ENCODE peak calls at places on chromosomes 16 and 17, in four cellular contexts. I is mammary epithelial cell, S is astrocyte, B is lower leg skin. V is an unnamed sample.

GRCh38 chr16:75703341-75703740 is 2.1 kb upstream of the DUXB start:
- DNase-seq in I (peak), S (peak), B (no peak), V (no peak)

GRCh38 chr16:51762081-51762995 is 611.3 kb upstream of the SALL1 start:
- DNase-seq in I (peak), S (peak), B (peak), V (peak)

GRCh38 chr17:7634384-7634783 is 4.4 kb downstream of the SHBG start:
- DNase-seq in I (no peak), S (no peak), B (no peak), V (peak)

GRCh38 chr17:8430966-8431365 is 4.7 kb upstream of the NDEL1 start:
- DNase-seq in I (peak), S (peak), B (peak), V (peak)

GRCh38 chr17:66353937-66354401 is 51.6 kb downstream of the PRKCA start:
- DNase-seq in I (no peak), S (peak), B (no peak), V (peak)

GRCh38 chr17:38451030-38451839 is 23.0 kb downstream of the ARHGAP23 start:
- DNase-seq in I (no peak), S (peak), B (no peak), V (peak)

GRCh38 chr16:63612462-63613227 is 1509.2 kb downstream of the CDH11 start:
- DNase-seq in I (no peak), S (no peak), B (no peak), V (peak)

GRCh38 chr17:2275722-2276121 is 27.9 kb downstream of the SMG6 start:
- DNase-seq in I (no peak), S (no peak), B (no peak), V (no peak)

GRCh38 chr16:55662641-55663040 is 6.9 kb downstream of the SLC6A2 start:
- DNase-seq in I (no peak), S (no peak), B (no peak), V (no peak)

GRCh38 chr17:527247-527646 is 174.6 kb upstream of the RPH3AL start:
- DNase-seq in I (no peak), S (no peak), B (no peak), V (no peak)

GRCh38 chr17:50096092-50096491 is 941 bp downstream of the PDK2 start:
- DNase-seq in I (peak), S (no peak), B (no peak), V (no peak)

GRCh38 chr17:30952645-30953393 is 18.0 kb upstream of the RNF135 start:
- DNase-seq in I (no peak), S (no peak), B (no peak), V (no peak)

GRCh38 chr17:2398655-2399571 is 1.9 kb downstream of the MNT start:
- DNase-seq in I (peak), S (peak), B (no peak), V (peak)

GRCh38 chr17:81549826-81550225 is 2.3 kb downstream of the FAAP100 start:
- DNase-seq in I (no peak), S (no peak), B (no peak), V (no peak)

GRCh38 chr16:17194190-17194780 is 276.5 kb downstream of the XYLT1 start:
- DNase-seq in I (no peak), S (peak), B (peak), V (peak)

GRCh38 chr17:46948544-46948943 is 25.6 kb downstream of the GOSR2 start:
- DNase-seq in I (no peak), S (no peak), B (no peak), V (no peak)

GRCh38 chr17:83196088-83196765 is 116.8 kb downstream of the METRNL start:
- DNase-seq in I (no peak), S (peak), B (no peak), V (peak)

GRCh38 chr17:75271233-75271954 is 363 bp upstream of the MIF4GD start:
- DNase-seq in I (peak), S (peak), B (peak), V (peak)

GRCh38 chr17:74970395-74970794 is 2.2 kb downstream of the HID1 start:
- DNase-seq in I (no peak), S (no peak), B (no peak), V (no peak)

GRCh38 chr16:89358030-89359005 is 132.0 kb downstream of the ANKRD11 start:
- DNase-seq in I (no peak), S (no peak), B (no peak), V (no peak)

GRCh38 chr17:66549312-66549705 is 246.9 kb downstream of the PRKCA start:
- DNase-seq in I (no peak), S (peak), B (no peak), V (peak)

GRCh38 chr17:39011907-39012468 is 44.8 kb upstream of the FBXO47 start:
- DNase-seq in I (no peak), S (no peak), B (peak), V (no peak)

GRCh38 chr17:50832267-50833227 is 2.8 kb upstream of the WFIKKN2 start:
- DNase-seq in I (no peak), S (no peak), B (no peak), V (no peak)

GRCh38 chr16:48321307-48322036 is 63.7 kb downstream of the SIAH1 start:
- DNase-seq in I (peak), S (peak), B (no peak), V (peak)

GRCh38 chr17:35795007-35795870 is at the start of gene MMP28:
- DNase-seq in I (peak), S (peak), B (peak), V (peak)

GRCh38 chr17:48498168-48498840 is 32.5 kb downstream of the HOXB1 start:
- DNase-seq in I (no peak), S (no peak), B (no peak), V (no peak)
- H3K4me3 ChIP-seq in I (no peak), S (no peak), B (no peak), V (no peak)

GRCh38 chr16:83738926-83739503 is 68.8 kb upstream of the HSBP1 start:
- DNase-seq in I (no peak), S (peak), B (no peak), V (peak)
- H3K4me3 ChIP-seq in I (no peak), S (no peak), B (no peak), V (no peak)

GRCh38 chr16:85653226-85653917 is 35.4 kb downstream of the GINS2 start:
- DNase-seq in I (no peak), S (no peak), B (no peak), V (peak)
- H3K4me3 ChIP-seq in I (no peak), S (no peak), B (no peak), V (no peak)

DNA sequence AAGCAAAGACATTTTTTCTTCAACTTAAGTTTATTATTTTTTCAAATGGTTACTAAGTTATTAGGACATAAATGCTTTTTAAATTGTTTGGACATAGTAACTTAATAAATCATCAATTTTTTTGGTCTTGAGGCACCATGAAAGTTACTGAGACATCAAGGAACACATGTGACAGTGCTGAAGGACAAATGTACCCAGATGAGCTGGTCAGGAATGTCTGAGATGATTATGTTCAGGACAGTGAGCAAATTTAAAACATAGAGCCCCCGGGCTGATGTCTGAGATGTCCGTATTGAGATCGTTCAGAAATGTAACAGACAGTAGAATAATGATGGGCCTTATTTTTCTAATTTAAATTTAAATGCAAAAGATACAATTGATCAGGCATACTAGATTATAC is 36.2 kb downstream of the SEC14L1 start:
- DNase-seq in I (no peak), S (no peak), B (no peak), V (no peak)
- H3K4me3 ChIP-seq in I (no peak), S (no peak), B (no peak), V (no peak)

DNA sequence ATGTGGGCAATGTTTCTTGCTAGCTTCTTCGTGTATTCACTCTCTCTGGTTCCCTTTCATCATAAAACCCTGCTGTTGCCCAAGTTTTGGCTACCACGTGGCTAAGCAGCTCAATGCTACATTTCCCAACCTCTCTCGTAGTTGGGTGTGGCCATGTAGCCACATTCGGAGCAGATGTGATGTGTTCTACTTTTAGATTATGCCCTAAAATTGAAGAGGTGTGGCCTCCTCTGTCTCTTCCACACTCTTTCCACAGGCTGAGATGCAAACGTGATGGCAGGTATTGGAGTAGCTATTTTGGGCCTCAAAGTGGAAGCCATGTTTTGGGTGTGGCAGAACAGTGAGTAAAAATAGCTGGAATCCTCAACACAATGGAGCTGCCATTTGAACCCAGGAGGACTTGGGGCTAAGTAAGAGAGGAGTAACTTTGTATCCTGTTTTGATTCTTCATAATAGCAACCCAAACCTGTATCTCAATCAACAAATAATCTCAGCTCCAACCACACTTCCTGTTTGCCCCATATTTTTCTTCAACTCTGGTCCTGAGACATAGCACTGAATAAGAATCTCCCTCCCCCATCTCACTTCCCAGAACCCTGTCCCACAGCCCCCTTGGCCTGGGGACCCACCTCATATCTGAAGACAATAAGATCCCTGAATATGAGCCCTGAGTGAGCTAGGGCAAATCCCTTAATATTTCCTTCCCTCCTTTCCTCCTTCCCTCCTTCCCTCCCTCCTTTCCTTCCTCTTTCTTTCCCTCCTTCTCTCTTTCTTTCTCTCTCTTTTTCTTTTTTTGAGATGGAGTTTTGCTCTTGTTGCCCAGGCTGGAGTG is 4.0 kb downstream of the NUPR1 start:
- DNase-seq in I (no peak), S (no peak), B (peak), V (peak)
- H3K4me3 ChIP-seq in I (no peak), S (no peak), B (no peak), V (no peak)